ENCODE peak calls at places on chromosome 10, in six cellular contexts. H is HCT116, V is neuronal stem cell, W is PC-3, Z is fibroblast of lung, A is mammary epithelial cell. J is an unnamed sample.

GRCh38 chr10:3887885-3888476 is 103.0 kb upstream of the KLF6 start:
- DNase-seq in H (no peak), V (peak; percentile 41), W (peak; percentile 64), Z (peak; percentile 78), A (peak; percentile 98), J (no peak)

GRCh38 chr10:101572785-101573184 is 15.3 kb downstream of the POLL start:
- DNase-seq in H (no peak), V (no peak), W (no peak), Z (no peak), A (no peak), J (no peak)

GRCh38 chr10:124646483-124647352 is 97.5 kb downstream of the FAM53B start:
- DNase-seq in H (no peak), V (no peak), W (no peak), Z (peak; percentile 86), A (no peak), J (no peak)

GRCh38 chr10:129042747-129043146 is 424.3 kb upstream of the MGMT start:
- DNase-seq in H (no peak), V (no peak), W (no peak), Z (no peak), A (no peak), J (no peak)

GRCh38 chr10:3452234-3452633 is 279.7 kb upstream of the PITRM1 start:
- DNase-seq in H (no peak), V (no peak), W (peak; percentile 25), Z (peak; percentile 98), A (peak; percentile 56), J (no peak)

GRCh38 chr10:131888186-131888604 is 12.6 kb upstream of the PPP2R2D start:
- DNase-seq in H (peak; percentile 48), V (no peak), W (peak; percentile 88), Z (no peak), A (peak; percentile 99), J (no peak)

GRCh38 chr10:122308487-122309141 is 37.5 kb downstream of the BTBD16 start:
- DNase-seq in H (no peak), V (no peak), W (no peak), Z (no peak), A (peak; percentile 61), J (no peak)

GRCh38 chr10:21494221-21495001 is 31.1 kb downstream of the SKIDA1 start:
- DNase-seq in H (no peak), V (no peak), W (no peak), Z (peak; percentile 37), A (no peak), J (no peak)

GRCh38 chr10:30602747-30603146 is 26.8 kb downstream of the LYZL2 start:
- DNase-seq in H (no peak), V (no peak), W (no peak), Z (no peak), A (no peak), J (no peak)

GRCh38 chr10:101293007-101293723 is 60.8 kb upstream of the BTRC start:
- DNase-seq in H (no peak), V (no peak), W (no peak), Z (no peak), A (no peak), J (no peak)

GRCh38 chr10:18474111-18474455 is 177.3 kb downstream of the NSUN6 start:
- DNase-seq in H (no peak), V (no peak), W (no peak), Z (no peak), A (no peak), J (no peak)

GRCh38 chr10:43371418-43371817 is at the start of gene FXYD4:
- DNase-seq in H (no peak), V (no peak), W (no peak), Z (no peak), A (no peak), J (no peak)

GRCh38 chr10:69948261-69948660 is 104.4 kb upstream of the MACROH2A2 start:
- DNase-seq in H (no peak), V (no peak), W (no peak), Z (no peak), A (no peak), J (no peak)

GRCh38 chr10:84348860-84349259 is 20.5 kb downstream of the CCSER2 start:
- DNase-seq in H (no peak), V (no peak), W (peak; percentile 41), Z (peak; percentile 81), A (peak; percentile 27), J (no peak)

GRCh38 chr10:91051834-91052233 is 130.9 kb upstream of the ANKRD1 start:
- DNase-seq in H (no peak), V (no peak), W (no peak), Z (peak; percentile 55), A (no peak), J (no peak)

GRCh38 chr10:36578306-36578705 is 547.1 kb upstream of the ANKRD30A start:
- DNase-seq in H (no peak), V (no peak), W (peak; percentile 100), Z (peak; percentile 8), A (peak; percentile 68), J (no peak)

GRCh38 chr10:88793747-88794299 is 8.7 kb upstream of the LIPM start:
- DNase-seq in H (no peak), V (no peak), W (peak; percentile 66), Z (peak; percentile 66), A (peak; percentile 67), J (no peak)

GRCh38 chr10:50594012-50594411 is 29.7 kb downstream of the SGMS1 start:
- DNase-seq in H (no peak), V (no peak), W (peak; percentile 26), Z (peak; percentile 96), A (peak; percentile 32), J (no peak)

GRCh38 chr10:92691042-92691590 is 1.4 kb downstream of the HHEX start:
- DNase-seq in H (no peak), V (no peak), W (no peak), Z (no peak), A (no peak), J (no peak)

GRCh38 chr10:103605359-103606156 is 112.1 kb downstream of the NEURL1 start:
- DNase-seq in H (peak; percentile 28), V (no peak), W (peak; percentile 48), Z (peak; percentile 63), A (no peak), J (no peak)

GRCh38 chr10:109187677-109188076 is 735.6 kb downstream of the XPNPEP1 start:
- DNase-seq in H (no peak), V (no peak), W (no peak), Z (peak; percentile 31), A (no peak), J (no peak)

GRCh38 chr10:69225681-69226080 is 5.5 kb downstream of the HKDC1 start:
- DNase-seq in H (no peak), V (no peak), W (no peak), Z (no peak), A (no peak), J (no peak)

DNA sequence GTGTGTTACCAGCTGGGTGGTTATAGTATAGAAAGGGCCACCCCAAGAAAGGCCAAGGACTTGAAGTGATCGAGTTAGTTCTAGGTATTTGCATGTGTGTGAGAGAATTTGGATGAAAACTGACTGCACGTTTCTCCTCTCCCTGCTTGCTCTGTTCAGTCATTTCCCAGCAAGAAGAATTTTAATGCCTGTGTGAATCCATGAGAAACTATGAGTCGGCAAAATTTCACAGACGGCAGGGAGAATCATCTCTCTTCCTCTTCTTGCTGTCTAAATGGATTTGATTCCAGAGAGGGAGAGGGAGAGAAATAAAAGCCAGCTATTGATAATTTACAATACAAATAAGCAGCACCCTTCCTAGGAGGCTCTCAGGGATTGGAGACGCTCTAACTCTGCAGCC is 183.4 kb downstream of the TCF7L2 start:
- DNase-seq in H (no peak), V (no peak), W (no peak), Z (peak; percentile 61), A (no peak), J (no peak)
- H3K9ac ChIP-seq in H (no peak overlapping the region), V (no peak overlapping the region), W (no peak overlapping the region), Z (no peak overlapping the region), A (no peak overlapping the region), J (no peak overlapping the region)

GRCh38 chr10:95177429-95177828 is 16.6 kb upstream of the ACSM6 start:
- DNase-seq in H (no peak), V (no peak), W (no peak), Z (no peak), A (no peak), J (no peak)
- H3K9ac ChIP-seq in H (no peak overlapping the region), V (no peak overlapping the region), W (no peak overlapping the region), Z (no peak overlapping the region), A (no peak overlapping the region), J (no peak overlapping the region)

DNA sequence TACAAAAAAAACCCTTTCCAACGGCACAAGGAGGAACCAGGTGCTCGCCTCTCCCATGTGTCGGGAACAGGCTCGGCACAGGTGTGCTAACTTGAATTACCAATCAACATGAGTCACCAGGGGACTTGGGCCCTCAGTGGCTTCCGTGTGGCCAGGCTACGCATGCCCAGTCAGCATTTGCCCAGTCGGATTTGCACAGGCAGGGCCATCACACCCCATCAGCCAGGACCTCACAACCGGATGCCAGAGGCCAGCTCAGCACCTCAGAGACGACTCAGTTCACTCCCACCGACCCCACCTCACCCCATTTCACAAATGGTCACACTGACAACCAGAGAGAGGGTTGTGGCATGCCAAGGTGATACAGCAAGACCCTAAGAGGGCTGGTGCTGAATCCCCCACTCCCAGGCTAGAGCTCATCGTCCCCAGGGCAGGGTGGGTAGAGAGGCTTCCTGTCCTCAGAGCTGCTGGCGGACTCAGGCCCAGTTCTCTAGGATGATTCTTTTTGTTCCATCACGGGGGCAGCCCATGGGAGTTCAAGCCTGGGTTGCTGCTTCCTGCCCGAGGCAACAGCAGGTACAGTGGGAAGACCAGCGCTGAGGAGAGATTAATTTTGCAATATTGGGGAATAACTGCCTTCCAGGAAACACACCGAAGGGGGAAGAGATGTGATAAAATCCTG is 13.6 kb downstream of the ANXA11 start:
- DNase-seq in H (no peak), V (no peak), W (peak; percentile 80), Z (no peak), A (peak; percentile 13), J (no peak)
- H3K9ac ChIP-seq in H (no peak overlapping the region), V (no peak overlapping the region), W (no peak overlapping the region), Z (no peak overlapping the region), A (no peak overlapping the region), J (no peak overlapping the region)

GRCh38 chr10:62058476-62058875 is 157.0 kb downstream of the ARID5B start:
- DNase-seq in H (no peak), V (no peak), W (no peak), Z (no peak), A (no peak), J (no peak)
- H3K9ac ChIP-seq in H (no peak overlapping the region), V (no peak overlapping the region), W (no peak overlapping the region), Z (no peak overlapping the region), A (no peak overlapping the region), J (no peak overlapping the region)

DNA sequence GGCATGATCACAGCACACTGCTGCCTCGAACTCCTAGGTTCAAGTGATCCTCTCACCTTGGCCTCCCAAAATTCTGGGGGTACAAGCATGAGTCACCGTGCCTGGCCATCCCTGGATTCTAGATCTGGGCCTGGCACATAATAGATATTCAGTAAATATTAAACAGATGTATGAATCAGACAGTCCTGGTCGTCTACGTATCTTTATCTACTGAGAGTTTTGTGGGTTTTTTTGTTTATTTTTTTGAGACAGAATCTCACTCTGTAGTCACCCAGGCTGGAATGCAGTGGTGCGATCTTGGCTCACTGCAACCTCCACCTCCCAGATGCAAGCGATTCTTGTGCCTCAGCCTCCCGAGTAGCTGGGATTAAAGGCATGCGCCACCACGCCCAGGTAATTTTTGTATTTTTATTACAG is 24.3 kb upstream of the ITGB1 start:
- DNase-seq in H (no peak), V (no peak), W (peak; percentile 98), Z (peak; percentile 87), A (peak; percentile 89), J (no peak)
- H3K9ac ChIP-seq in H (peak overlapping the region; percentile 73), V (no peak overlapping the region), W (peak overlapping the region; percentile 88), Z (peak overlapping the region; percentile 39), A (peak overlapping the region; percentile 98), J (no peak overlapping the region)